ENCODE peak calls at places on chromosomes 1 and 21, in seven cellular contexts. G, S, K, E, I, L and H are unnamed samples.

GRCh38 chr1:234962340-234962989 is 166.2 kb downstream of the TOMM20 start:
- DNase-seq in G (no peak), S (no peak), K (no peak), E (no peak), I (peak), L (no peak), H (peak)

GRCh38 chr21:45458281-45459170 is 53.6 kb downstream of the COL18A1 start:
- DNase-seq in G (peak), S (no peak), K (peak), E (no peak), I (no peak), L (no peak), H (no peak)

GRCh38 chr1:241648159-241648558 is 3.9 kb upstream of the WDR64 start:
- DNase-seq in G (no peak), S (no peak), K (no peak), E (no peak), I (no peak), L (no peak), H (no peak)

GRCh38 chr1:94383966-94384408 is 34.2 kb upstream of the ABCD3 start:
- DNase-seq in G (no peak), S (no peak), K (no peak), E (peak), I (no peak), L (no peak), H (no peak)

GRCh38 chr1:191641420-191642215 is 516.6 kb upstream of the RGS18 start:
- DNase-seq in G (peak), S (no peak), K (no peak), E (no peak), I (peak), L (no peak), H (no peak)

GRCh38 chr1:110209715-110210603 is at the start of gene KCNC4:
- DNase-seq in G (peak), S (peak), K (peak), E (peak), I (peak), L (peak), H (peak)

GRCh38 chr1:156106624-156107488 is 7.7 kb upstream of the LMNA start:
- DNase-seq in G (peak), S (no peak), K (peak), E (peak), I (no peak), L (peak), H (no peak)

GRCh38 chr1:13583964-13584791 is 546 bp downstream of the PDPN start:
- DNase-seq in G (peak), S (no peak), K (peak), E (peak), I (no peak), L (peak), H (peak)

GRCh38 chr1:3736708-3737107 is 15.5 kb upstream of the CCDC27 start:
- DNase-seq in G (peak), S (no peak), K (peak), E (no peak), I (no peak), L (no peak), H (no peak)

GRCh38 chr1:90488451-90488850 is 228.7 kb downstream of the BARHL2 start:
- DNase-seq in G (no peak), S (no peak), K (no peak), E (no peak), I (no peak), L (no peak), H (peak)

GRCh38 chr21:23955130-23955873 is 1652.0 kb downstream of the MRPL39 start:
- DNase-seq in G (no peak), S (no peak), K (no peak), E (no peak), I (no peak), L (no peak), H (no peak)

GRCh38 chr1:182249201-182249676 is 142.4 kb downstream of the GLUL start:
- DNase-seq in G (no peak), S (peak), K (no peak), E (peak), I (no peak), L (no peak), H (no peak)

GRCh38 chr1:185694081-185694480 is 40.1 kb upstream of the HMCN1 start:
- DNase-seq in G (no peak), S (peak), K (no peak), E (no peak), I (no peak), L (no peak), H (no peak)

GRCh38 chr1:171794085-171794484 is 12.6 kb downstream of the METTL13 start:
- DNase-seq in G (no peak), S (peak), K (no peak), E (no peak), I (peak), L (no peak), H (no peak)

GRCh38 chr1:6899141-6899540 is 113.9 kb downstream of the CAMTA1 start:
- DNase-seq in G (no peak), S (no peak), K (no peak), E (no peak), I (no peak), L (no peak), H (no peak)

GRCh38 chr1:184199036-184199796 is 147.7 kb downstream of the TSEN15 start:
- DNase-seq in G (no peak), S (no peak), K (no peak), E (no peak), I (no peak), L (no peak), H (no peak)